ENCODE peak calls at places on chromosomes 3 and 15, in four cellular contexts. Y, P, K and X are unnamed samples.

GRCh38 chr3:152593242-152593641 is 241.7 kb upstream of the P2RY1 start:
- DNase-seq in Y (no peak), P (no peak), K (no peak), X (no peak)

GRCh38 chr3:88031543-88032148 is 27.2 kb downstream of the CGGBP1 start:
- DNase-seq in Y (no peak), P (peak), K (peak), X (peak)

GRCh38 chr3:14406762-14407161 is 4.4 kb downstream of the SLC6A6 start:
- DNase-seq in Y (no peak), P (no peak), K (no peak), X (no peak)

GRCh38 chr15:49815937-49816336 is 195.1 kb downstream of the DTWD1 start:
- DNase-seq in Y (peak), P (peak), K (peak), X (peak)

GRCh38 chr3:36695769-36696137 is 68.6 kb downstream of the DCLK3 start:
- DNase-seq in Y (peak), P (peak), K (peak), X (peak)

GRCh38 chr15:52463638-52464037 is 65.0 kb downstream of the MYO5A start:
- DNase-seq in Y (peak), P (peak), K (peak), X (no peak)

GRCh38 chr3:30141178-30141581 is 465.2 kb upstream of the TGFBR2 start:
- DNase-seq in Y (no peak), P (no peak), K (no peak), X (no peak)

GRCh38 chr3:98038241-98038640 is 3.1 kb upstream of the GABRR3 start:
- DNase-seq in Y (no peak), P (peak), K (peak), X (no peak)

GRCh38 chr15:98671060-98672008 is 23.0 kb downstream of the IGF1R start:
- DNase-seq in Y (peak), P (peak), K (peak), X (no peak)

GRCh38 chr3:11019116-11019515 is 26.6 kb downstream of the SLC6A1 start:
- DNase-seq in Y (no peak), P (no peak), K (peak), X (no peak)